ENCODE peak calls at places on chromosomes 12 and 14, in five cellular contexts. O, C, X, Q and D are unnamed samples.

GRCh38 chr12:117580718-117581062 is 219.3 kb upstream of the NOS1 start:
- DNase-seq in Q (no peak), X (no peak), O (no peak), C (no peak), D (peak; percentile 7)

GRCh38 chr12:88132387-88132786 is 9.5 kb downstream of the CEP290 start:
- DNase-seq in X (no peak), O (no peak), Q (no peak), C (no peak), D (peak; percentile 9)

GRCh38 chr14:77520626-77521025 is 22.0 kb upstream of the ISM2 start:
- DNase-seq in Q (no peak), O (no peak), C (no peak), X (no peak), D (no peak)

GRCh38 chr12:122749569-122750332 is 2.9 kb upstream of the DENR start:
- DNase-seq in O (no peak), C (no peak), X (no peak), Q (no peak), D (no peak)

GRCh38 chr12:27207626-27208413 is 36.3 kb upstream of the STK38L start:
- DNase-seq in O (no peak), X (no peak), C (peak; percentile 45), Q (no peak), D (peak; percentile 21)

GRCh38 chr14:31387091-31387490 is 33.3 kb downstream of the HEATR5A start:
- DNase-seq in X (no peak), O (no peak), C (no peak), Q (no peak), D (no peak)

GRCh38 chr12:52036587-52037171 is 14.6 kb upstream of the NR4A1 start:
- DNase-seq in X (peak; percentile 73), C (peak; percentile 75), Q (no peak), O (peak; percentile 82), D (peak; percentile 85)

GRCh38 chr12:132554857-132555630 is 55.3 kb downstream of the LRCOL1 start:
- DNase-seq in C (no peak), O (no peak), Q (no peak), X (no peak), D (no peak)

GRCh38 chr14:33908540-33909223 is 42.2 kb downstream of the EGLN3 start:
- DNase-seq in O (no peak), Q (no peak), X (no peak), C (no peak), D (no peak)

GRCh38 chr14:100292776-100293461 is 13.3 kb downstream of the SLC25A29 start:
- DNase-seq in C (no peak), Q (no peak), X (no peak), O (no peak), D (no peak)

GRCh38 chr12:49776858-49777257 is 35.5 kb downstream of the TMBIM6 start:
- DNase-seq in X (no peak), Q (no peak), C (no peak), O (no peak), D (no peak)

GRCh38 chr12:100716949-100717732 is 77.4 kb upstream of the ANO4 start:
- DNase-seq in C (no peak), O (peak; percentile 23), Q (no peak), X (no peak), D (peak; percentile 55)

GRCh38 chr12:56980941-56981530 is 23.6 kb upstream of the RDH16 start:
- DNase-seq in X (no peak), Q (no peak), O (no peak), C (no peak), D (no peak)

GRCh38 chr14:36513451-36514277 is 6.4 kb downstream of the NKX2-1 start:
- DNase-seq in O (no peak), Q (no peak), X (no peak), C (no peak), D (no peak)

GRCh38 chr12:85363382-85364190 is 83.6 kb downstream of the ALX1 start:
- DNase-seq in C (no peak), X (no peak), Q (no peak), O (peak; percentile 12), D (no peak)

GRCh38 chr12:124613151-124613585 is 45.8 kb upstream of the NCOR2 start:
- DNase-seq in Q (no peak), O (peak; percentile 97), C (peak; percentile 36), X (no peak), D (peak; percentile 77)